ENCODE peak calls at places on chromosomes 11 and 22, in nine cellular contexts. One of them, this sample, is unnamed.

GRCh38 chr11:118497831-118498230 is 29.4 kb upstream of the TTC36 start:
- DNase-seq in uterus: no peak
- DNase-seq in AG10803: peak; percentile 68
- DNase-seq in fibroblast of mammary gland: peak; percentile 62
- DNase-seq in HCT116: no peak
- DNase-seq in mammary epithelial cell: no peak
- DNase-seq in colonic mucosa: no peak
- DNase-seq in HFFc6: peak; percentile 28
- DNase-seq in AG09319: peak; percentile 18
- DNase-seq in this sample: peak; percentile 87

GRCh38 chr11:6611092-6612007 is 666 bp downstream of the TAF10 start:
- DNase-seq in HFFc6: no peak
- DNase-seq in AG09319: no peak
- DNase-seq in AG10803: no peak
- DNase-seq in colonic mucosa: peak; percentile 47
- DNase-seq in mammary epithelial cell: peak; percentile 14
- DNase-seq in HCT116: no peak
- DNase-seq in fibroblast of mammary gland: peak; percentile 20
- DNase-seq in uterus: peak; percentile 66
- DNase-seq in this sample: no peak

GRCh38 chr22:22201185-22201924 is 43.2 kb upstream of the VPREB1 start:
- DNase-seq in mammary epithelial cell: no peak
- DNase-seq in fibroblast of mammary gland: peak; percentile 39
- DNase-seq in colonic mucosa: no peak
- DNase-seq in HCT116: no peak
- DNase-seq in uterus: no peak
- DNase-seq in HFFc6: peak; percentile 12
- DNase-seq in AG09319: no peak
- DNase-seq in AG10803: no peak
- DNase-seq in this sample: no peak

GRCh38 chr22:47205081-47205491 is 442.6 kb downstream of the TBC1D22A start:
- DNase-seq in uterus: no peak
- DNase-seq in AG09319: no peak
- DNase-seq in mammary epithelial cell: no peak
- DNase-seq in AG10803: no peak
- DNase-seq in HCT116: no peak
- DNase-seq in colonic mucosa: peak; percentile 13
- DNase-seq in HFFc6: no peak
- DNase-seq in fibroblast of mammary gland: no peak
- DNase-seq in this sample: no peak

GRCh38 chr11:612201-612960 is 3.4 kb downstream of the IRF7 start:
- DNase-seq in colonic mucosa: peak; percentile 85
- DNase-seq in uterus: peak; percentile 18
- DNase-seq in AG09319: no peak
- DNase-seq in AG10803: peak; percentile 18
- DNase-seq in HCT116: peak; percentile 16
- DNase-seq in mammary epithelial cell: no peak
- DNase-seq in HFFc6: no peak
- DNase-seq in fibroblast of mammary gland: peak; percentile 29
- DNase-seq in this sample: peak; percentile 63

GRCh38 chr22:19410941-19411689 is 20.4 kb downstream of the HIRA start:
- DNase-seq in HFFc6: no peak
- DNase-seq in mammary epithelial cell: no peak
- DNase-seq in HCT116: no peak
- DNase-seq in AG10803: no peak
- DNase-seq in fibroblast of mammary gland: no peak
- DNase-seq in uterus: no peak
- DNase-seq in AG09319: no peak
- DNase-seq in colonic mucosa: no peak
- DNase-seq in this sample: no peak

GRCh38 chr11:10920205-10920604 is 62.4 kb upstream of the ZBED5 start:
- DNase-seq in mammary epithelial cell: no peak
- DNase-seq in fibroblast of mammary gland: no peak
- DNase-seq in colonic mucosa: no peak
- DNase-seq in HFFc6: peak; percentile 51
- DNase-seq in HCT116: no peak
- DNase-seq in AG09319: no peak
- DNase-seq in AG10803: no peak
- DNase-seq in uterus: no peak
- DNase-seq in this sample: no peak

GRCh38 chr11:107859459-107860239 is 1.1 kb upstream of the SLC35F2 start:
- DNase-seq in fibroblast of mammary gland: peak; percentile 27
- DNase-seq in AG10803: peak; percentile 38
- DNase-seq in mammary epithelial cell: peak; percentile 27
- DNase-seq in HFFc6: no peak
- DNase-seq in uterus: peak; percentile 29
- DNase-seq in colonic mucosa: peak; percentile 76
- DNase-seq in HCT116: peak; percentile 37
- DNase-seq in AG09319: no peak
- DNase-seq in this sample: peak; percentile 49

GRCh38 chr22:43053176-43053575 is 36.0 kb downstream of the TTLL1 start:
- DNase-seq in HFFc6: no peak
- DNase-seq in mammary epithelial cell: no peak
- DNase-seq in colonic mucosa: no peak
- DNase-seq in HCT116: no peak
- DNase-seq in fibroblast of mammary gland: no peak
- DNase-seq in uterus: no peak
- DNase-seq in AG09319: no peak
- DNase-seq in AG10803: no peak
- DNase-seq in this sample: no peak
- TF ChIP-seq CTCF in HFFc6: peak; percentile 55
- TF ChIP-seq CTCF in mammary epithelial cell: peak; percentile 18
- TF ChIP-seq CTCF in colonic mucosa: no peak
- TF ChIP-seq CTCF in HCT116: peak; percentile 49
- TF ChIP-seq CTCF in fibroblast of mammary gland: peak; percentile 27
- TF ChIP-seq CTCF in uterus: no peak
- TF ChIP-seq CTCF in AG09319: no peak
- TF ChIP-seq CTCF in AG10803: peak; percentile 9
- TF ChIP-seq CTCF in this sample: peak; percentile 3

GRCh38 chr11:12124306-12124705 is 13.9 kb downstream of the MICAL2 start:
- DNase-seq in fibroblast of mammary gland: no peak
- DNase-seq in mammary epithelial cell: no peak
- DNase-seq in HFFc6: no peak
- DNase-seq in HCT116: no peak
- DNase-seq in AG09319: no peak
- DNase-seq in colonic mucosa: no peak
- DNase-seq in uterus: no peak
- DNase-seq in AG10803: no peak
- DNase-seq in this sample: no peak

GRCh38 chr11:12123799-12124198 is 13.4 kb downstream of the MICAL2 start:
- DNase-seq in fibroblast of mammary gland: peak; percentile 73
- DNase-seq in HFFc6: no peak
- DNase-seq in AG09319: no peak
- DNase-seq in HCT116: no peak
- DNase-seq in colonic mucosa: no peak
- DNase-seq in mammary epithelial cell: no peak
- DNase-seq in uterus: no peak
- DNase-seq in AG10803: peak; percentile 65
- DNase-seq in this sample: peak; percentile 49

GRCh38 chr11:12127206-12127898 is 17.0 kb downstream of the MICAL2 start:
- DNase-seq in mammary epithelial cell: no peak
- DNase-seq in uterus: no peak
- DNase-seq in fibroblast of mammary gland: no peak
- DNase-seq in colonic mucosa: no peak
- DNase-seq in AG10803: no peak
- DNase-seq in AG09319: no peak
- DNase-seq in HCT116: no peak
- DNase-seq in HFFc6: no peak
- DNase-seq in this sample: no peak

GRCh38 chr11:12126352-12127019 is 16.1 kb downstream of the MICAL2 start:
- DNase-seq in AG10803: peak; percentile 89
- DNase-seq in fibroblast of mammary gland: peak; percentile 95
- DNase-seq in uterus: no peak
- DNase-seq in colonic mucosa: no peak
- DNase-seq in AG09319: peak; percentile 54
- DNase-seq in mammary epithelial cell: peak; percentile 87
- DNase-seq in HCT116: no peak
- DNase-seq in HFFc6: peak; percentile 81
- DNase-seq in this sample: peak; percentile 76

DNA sequence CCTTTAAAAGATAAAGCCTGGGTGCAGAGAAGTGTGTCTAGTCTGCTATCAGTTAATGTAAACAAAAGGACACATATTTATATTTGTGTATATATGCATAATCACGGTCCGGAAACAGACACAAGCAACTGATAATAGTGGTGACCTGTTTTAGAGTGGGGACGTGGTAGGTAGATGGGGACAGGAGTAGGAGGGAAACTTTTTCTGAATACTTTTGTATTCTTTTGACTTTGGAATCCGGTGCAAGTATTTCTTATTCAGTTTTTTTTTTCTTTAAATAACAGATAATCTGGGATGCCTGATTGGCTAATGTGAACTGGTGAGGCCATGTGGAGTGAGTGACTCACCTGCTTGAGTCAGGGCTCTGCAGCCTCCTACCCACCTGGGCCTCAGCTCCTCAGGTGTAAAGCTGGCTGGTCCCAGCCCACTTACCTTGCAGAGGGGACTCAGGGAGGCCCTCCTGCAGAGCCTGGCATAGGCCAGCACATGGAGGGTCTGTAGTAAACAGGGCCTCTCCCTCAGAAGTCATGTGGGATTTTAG is 15.3 kb downstream of the MICAL2 start:
- DNase-seq in HCT116: peak; percentile 29
- DNase-seq in HFFc6: no peak
- DNase-seq in mammary epithelial cell: peak; percentile 83
- DNase-seq in AG10803: no peak
- DNase-seq in uterus: no peak
- DNase-seq in fibroblast of mammary gland: peak; percentile 58
- DNase-seq in AG09319: no peak
- DNase-seq in colonic mucosa: no peak
- DNase-seq in this sample: no peak
- TF ChIP-seq CTCF in HCT116: no peak
- TF ChIP-seq CTCF in HFFc6: no peak
- TF ChIP-seq CTCF in mammary epithelial cell: no peak
- TF ChIP-seq CTCF in AG10803: no peak
- TF ChIP-seq CTCF in uterus: no peak
- TF ChIP-seq CTCF in fibroblast of mammary gland: no peak
- TF ChIP-seq CTCF in AG09319: no peak
- TF ChIP-seq CTCF in colonic mucosa: no peak
- TF ChIP-seq CTCF in this sample: no peak

GRCh38 chr22:43441216-43441615 is 29.4 kb downstream of the MPPED1 start:
- DNase-seq in HFFc6: no peak
- DNase-seq in AG09319: no peak
- DNase-seq in fibroblast of mammary gland: no peak
- DNase-seq in mammary epithelial cell: no peak
- DNase-seq in uterus: peak; percentile 6
- DNase-seq in AG10803: no peak
- DNase-seq in colonic mucosa: no peak
- DNase-seq in HCT116: no peak
- DNase-seq in this sample: no peak

GRCh38 chr22:43443072-43443471 is 31.3 kb downstream of the MPPED1 start:
- DNase-seq in AG09319: no peak
- DNase-seq in HFFc6: no peak
- DNase-seq in HCT116: no peak
- DNase-seq in uterus: no peak
- DNase-seq in fibroblast of mammary gland: no peak
- DNase-seq in colonic mucosa: no peak
- DNase-seq in AG10803: no peak
- DNase-seq in mammary epithelial cell: no peak
- DNase-seq in this sample: no peak

GRCh38 chr22:43440556-43440955 is 28.7 kb downstream of the MPPED1 start:
- DNase-seq in fibroblast of mammary gland: no peak
- DNase-seq in HCT116: no peak
- DNase-seq in AG09319: no peak
- DNase-seq in uterus: peak; percentile 5
- DNase-seq in AG10803: no peak
- DNase-seq in mammary epithelial cell: no peak
- DNase-seq in HFFc6: no peak
- DNase-seq in colonic mucosa: no peak
- DNase-seq in this sample: no peak

GRCh38 chr22:43441751-43442150 is 29.9 kb downstream of the MPPED1 start:
- DNase-seq in HCT116: no peak
- DNase-seq in uterus: no peak
- DNase-seq in fibroblast of mammary gland: no peak
- DNase-seq in colonic mucosa: no peak
- DNase-seq in HFFc6: no peak
- DNase-seq in AG10803: no peak
- DNase-seq in AG09319: no peak
- DNase-seq in mammary epithelial cell: no peak
- DNase-seq in this sample: no peak

GRCh38 chr22:43442386-43443060 is 30.7 kb downstream of the MPPED1 start:
- DNase-seq in uterus: no peak
- DNase-seq in fibroblast of mammary gland: no peak
- DNase-seq in mammary epithelial cell: no peak
- DNase-seq in AG09319: no peak
- DNase-seq in colonic mucosa: no peak
- DNase-seq in HCT116: no peak
- DNase-seq in AG10803: no peak
- DNase-seq in HFFc6: no peak
- DNase-seq in this sample: no peak
- TF ChIP-seq CTCF in uterus: no peak
- TF ChIP-seq CTCF in fibroblast of mammary gland: no peak
- TF ChIP-seq CTCF in mammary epithelial cell: no peak
- TF ChIP-seq CTCF in AG09319: no peak
- TF ChIP-seq CTCF in colonic mucosa: no peak
- TF ChIP-seq CTCF in HCT116: no peak
- TF ChIP-seq CTCF in AG10803: no peak
- TF ChIP-seq CTCF in HFFc6: no peak
- TF ChIP-seq CTCF in this sample: no peak

GRCh38 chr11:57622263-57622662 is 24.8 kb downstream of the SERPING1 start:
- DNase-seq in fibroblast of mammary gland: no peak
- DNase-seq in AG09319: no peak
- DNase-seq in HFFc6: no peak
- DNase-seq in HCT116: no peak
- DNase-seq in mammary epithelial cell: no peak
- DNase-seq in colonic mucosa: no peak
- DNase-seq in AG10803: no peak
- DNase-seq in uterus: no peak
- DNase-seq in this sample: no peak

GRCh38 chr11:57618438-57618837 is 21.0 kb downstream of the SERPING1 start:
- DNase-seq in AG10803: no peak
- DNase-seq in uterus: no peak
- DNase-seq in fibroblast of mammary gland: no peak
- DNase-seq in mammary epithelial cell: peak; percentile 62
- DNase-seq in HFFc6: no peak
- DNase-seq in AG09319: no peak
- DNase-seq in colonic mucosa: no peak
- DNase-seq in HCT116: no peak
- DNase-seq in this sample: no peak

GRCh38 chr11:57615308-57615707 is 17.8 kb downstream of the SERPING1 start:
- DNase-seq in colonic mucosa: no peak
- DNase-seq in HCT116: no peak
- DNase-seq in mammary epithelial cell: no peak
- DNase-seq in AG09319: no peak
- DNase-seq in AG10803: no peak
- DNase-seq in HFFc6: no peak
- DNase-seq in fibroblast of mammary gland: no peak
- DNase-seq in uterus: no peak
- DNase-seq in this sample: no peak

GRCh38 chr11:57616595-57616994 is 19.1 kb downstream of the SERPING1 start:
- DNase-seq in AG09319: no peak
- DNase-seq in HCT116: no peak
- DNase-seq in AG10803: no peak
- DNase-seq in uterus: no peak
- DNase-seq in HFFc6: no peak
- DNase-seq in mammary epithelial cell: no peak
- DNase-seq in fibroblast of mammary gland: no peak
- DNase-seq in colonic mucosa: no peak
- DNase-seq in this sample: no peak

DNA sequence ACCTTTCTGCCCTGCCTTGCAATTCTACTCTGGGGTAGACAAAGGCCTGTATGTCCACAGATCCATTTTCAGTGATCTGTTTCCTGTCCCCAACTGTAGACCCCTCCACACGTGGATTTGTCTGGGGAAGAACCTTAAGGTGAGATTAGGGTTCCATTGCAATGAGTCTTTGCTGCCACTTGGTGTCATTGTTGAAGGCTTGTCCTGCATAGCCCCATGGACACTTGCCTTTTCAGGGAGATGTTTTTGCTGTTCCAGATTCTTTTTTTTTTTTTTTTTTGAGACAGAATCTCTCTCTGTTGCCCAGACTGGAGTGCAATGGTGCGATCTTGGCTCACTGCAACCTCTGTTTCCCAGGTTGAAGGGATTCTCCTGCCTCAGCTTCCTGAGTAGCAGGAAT is 21.8 kb downstream of the SERPING1 start:
- DNase-seq in uterus: no peak
- DNase-seq in HCT116: peak; percentile 35
- DNase-seq in mammary epithelial cell: no peak
- DNase-seq in AG10803: no peak
- DNase-seq in colonic mucosa: no peak
- DNase-seq in HFFc6: no peak
- DNase-seq in fibroblast of mammary gland: no peak
- DNase-seq in AG09319: no peak
- DNase-seq in this sample: no peak
- TF ChIP-seq CTCF in uterus: no peak
- TF ChIP-seq CTCF in HCT116: peak; percentile 60
- TF ChIP-seq CTCF in mammary epithelial cell: peak; percentile 36
- TF ChIP-seq CTCF in AG10803: peak; percentile 19
- TF ChIP-seq CTCF in colonic mucosa: no peak
- TF ChIP-seq CTCF in HFFc6: no peak
- TF ChIP-seq CTCF in fibroblast of mammary gland: peak; percentile 35
- TF ChIP-seq CTCF in AG09319: no peak
- TF ChIP-seq CTCF in this sample: no peak